ENCODE peak calls at places on chromosome 10, in eight cellular contexts. V, P, R, Y, N, Q, M and W are unnamed samples.

GRCh38 chr10:109203616-109204375 is 719.5 kb downstream of the XPNPEP1 start:
- DNase-seq in V (no peak), Q (no peak), P (no peak), N (no peak), Y (no peak), R (no peak), M (no peak), W (no peak)

GRCh38 chr10:828191-828590 is 103.3 kb downstream of the LARP4B start:
- DNase-seq in P (no peak), R (no peak), M (no peak), N (no peak), Q (no peak), Y (no peak), V (no peak), W (no peak)

GRCh38 chr10:77230194-77230593 is 407.4 kb downstream of the KCNMA1 start:
- DNase-seq in Y (no peak), N (no peak), V (no peak), M (no peak), P (no peak), R (no peak), Q (no peak), W (no peak)

GRCh38 chr10:28984431-28984830 is 304.4 kb upstream of the LYZL1 start:
- DNase-seq in Y (peak), V (no peak), N (no peak), M (no peak), R (no peak), P (no peak), Q (peak), W (no peak)

GRCh38 chr10:103839867-103840746 is 15.3 kb downstream of the SH3PXD2A start:
- DNase-seq in Q (peak), P (no peak), M (no peak), V (no peak), Y (peak), N (no peak), R (no peak), W (no peak)

GRCh38 chr10:20874261-20874660 is 22.9 kb downstream of the NEBL start:
- DNase-seq in P (no peak), N (no peak), V (no peak), Q (no peak), R (no peak), M (no peak), Y (no peak), W (no peak)

GRCh38 chr10:76251773-76252617 is 820.6 kb downstream of the LRMDA start:
- DNase-seq in N (no peak), Y (peak), R (no peak), V (no peak), P (no peak), M (no peak), Q (peak), W (no peak)

GRCh38 chr10:127447197-127447596 is 101.9 kb upstream of the NPS start:
- DNase-seq in Y (no peak), P (no peak), V (no peak), Q (no peak), M (no peak), N (no peak), R (no peak), W (no peak)

GRCh38 chr10:8137272-8137680 is 82.8 kb downstream of the GATA3 start:
- DNase-seq in R (no peak), Q (no peak), P (no peak), V (peak), M (peak), Y (no peak), N (peak), W (no peak)

GRCh38 chr10:2885276-2885955 is 181.9 kb upstream of the PFKP start:
- DNase-seq in P (no peak), R (no peak), V (no peak), M (no peak), Q (no peak), Y (no peak), N (no peak), W (peak)

GRCh38 chr10:115744089-115744488 is 528.9 kb downstream of the GFRA1 start:
- DNase-seq in P (no peak), N (no peak), Q (no peak), V (no peak), Y (no peak), R (no peak), M (no peak), W (no peak)

GRCh38 chr10:103281753-103282152 is 4.8 kb downstream of the INA start:
- DNase-seq in N (no peak), M (no peak), Q (no peak), R (peak), P (no peak), V (no peak), Y (no peak), W (peak)

GRCh38 chr10:80535671-80536360 is 1.9 kb upstream of the SH2D4B start:
- DNase-seq in N (peak), V (peak), M (peak), Y (peak), R (no peak), P (peak), Q (no peak), W (peak)

GRCh38 chr10:13990918-13991317 is 339.8 kb downstream of the FRMD4A start:
- DNase-seq in Q (no peak), M (no peak), V (no peak), Y (no peak), P (no peak), N (no peak), R (no peak), W (no peak)

GRCh38 chr10:107364872-107365271 is 200.4 kb upstream of the SORCS1 start:
- DNase-seq in N (no peak), P (no peak), Y (no peak), V (no peak), M (no peak), Q (no peak), R (no peak), W (no peak)

GRCh38 chr10:86646532-86646931 is 7.8 kb upstream of the OPN4 start:
- DNase-seq in R (no peak), V (no peak), M (no peak), P (no peak), N (no peak), Q (no peak), Y (no peak), W (no peak)

GRCh38 chr10:31770307-31770902 is 158.2 kb downstream of the ARHGAP12 start:
- DNase-seq in Y (peak), Q (no peak), P (no peak), R (no peak), N (peak), V (peak), M (peak), W (peak)

GRCh38 chr10:98563811-98564210 is 117.1 kb upstream of the HPS1 start:
- DNase-seq in R (no peak), P (no peak), N (no peak), V (no peak), M (no peak), Q (no peak), Y (no peak), W (no peak)

GRCh38 chr10:63071145-63071544 is 62.0 kb upstream of the NRBF2 start:
- DNase-seq in M (no peak), R (no peak), N (no peak), Y (peak), P (no peak), Q (no peak), V (no peak), W (no peak)

GRCh38 chr10:108112218-108112617 is 947.7 kb upstream of the SORCS1 start:
- DNase-seq in R (no peak), N (no peak), Y (no peak), V (no peak), Q (no peak), P (no peak), M (no peak), W (no peak)

GRCh38 chr10:33032354-33033254 is 74.6 kb upstream of the ITGB1 start:
- DNase-seq in V (no peak), N (no peak), Y (no peak), Q (no peak), P (peak), R (no peak), M (no peak), W (peak)

GRCh38 chr10:113565364-113565763 is 12.5 kb downstream of the HABP2 start:
- DNase-seq in Y (no peak), Q (no peak), M (no peak), V (no peak), R (no peak), P (no peak), N (no peak), W (no peak)

GRCh38 chr10:123488436-123488835 is 177.7 kb upstream of the GPR26 start:
- DNase-seq in R (no peak), V (no peak), Q (no peak), N (no peak), Y (no peak), M (no peak), P (no peak), W (no peak)

GRCh38 chr10:30186371-30186875 is 127.0 kb upstream of the JCAD start:
- DNase-seq in R (no peak), Y (no peak), N (no peak), P (no peak), M (no peak), V (no peak), Q (no peak), W (peak)

GRCh38 chr10:78004215-78005026 is 24.9 kb downstream of the POLR3A start:
- DNase-seq in N (no peak), Q (peak), P (no peak), R (no peak), M (no peak), V (no peak), Y (no peak), W (no peak)

GRCh38 chr10:96365571-96365970 is 6.8 kb upstream of the OPALIN start:
- DNase-seq in V (no peak), P (no peak), R (no peak), N (no peak), Y (no peak), M (no peak), Q (peak), W (no peak)

GRCh38 chr10:116278832-116279231 is 5.8 kb upstream of the GFRA1 start:
- DNase-seq in N (no peak), Y (no peak), Q (no peak), R (peak), M (no peak), V (no peak), P (no peak), W (peak)

GRCh38 chr10:51706225-51706624 is 6.8 kb upstream of the CSTF2T start:
- DNase-seq in V (no peak), Y (no peak), R (no peak), Q (peak), P (no peak), N (no peak), M (no peak), W (no peak)

GRCh38 chr10:119216137-119216536 is 8.8 kb downstream of the GRK5 start:
- DNase-seq in N (no peak), R (no peak), Q (no peak), P (no peak), M (no peak), Y (no peak), V (no peak), W (no peak)